ENCODE peak calls at places on chromosomes 4 and X, in seven cellular contexts. T, B, W, M, E, G and P are unnamed samples.

GRCh38 chrX:40646489-40647306 is 663 bp downstream of the CXorf38 start:
- DNase-seq in W (peak), T (peak), M (no peak), B (peak), G (peak), E (no peak), P (peak)

GRCh38 chrX:103685396-103685795 is 1.1 kb downstream of the MORF4L2 start:
- DNase-seq in B (no peak), W (peak), E (no peak), M (no peak), T (peak), G (no peak), P (no peak)

GRCh38 chr4:110982486-110982885 is 359.6 kb upstream of the PITX2 start:
- DNase-seq in M (no peak), E (no peak), T (no peak), B (no peak), W (no peak), G (no peak), P (no peak)

GRCh38 chr4:77174426-77174825 is 17.4 kb downstream of the CCNG2 start:
- DNase-seq in M (no peak), G (no peak), T (peak), E (no peak), W (no peak), B (no peak), P (no peak)

GRCh38 chr4:151195801-151196200 is 81.2 kb upstream of the PRSS48 start:
- DNase-seq in W (no peak), E (peak), G (no peak), T (peak), M (no peak), B (no peak), P (no peak)

GRCh38 chr4:70269674-70270073 is 27.3 kb downstream of the CSN3 start:
- DNase-seq in T (peak), E (peak), M (no peak), G (no peak), W (peak), B (peak), P (no peak)

GRCh38 chr4:5033266-5033945 is 14.1 kb upstream of the CYTL1 start:
- DNase-seq in M (no peak), B (no peak), W (no peak), E (no peak), G (no peak), T (peak), P (peak)

GRCh38 chr4:138910914-138911336 is 104.7 kb upstream of the NOCT start:
- DNase-seq in M (no peak), T (peak), W (peak), E (peak), G (no peak), B (peak), P (peak)

GRCh38 chrX:1463581-1464281 is 11.0 kb upstream of the ASMTL start:
- DNase-seq in M (no peak), W (no peak), G (no peak), B (no peak), T (no peak), E (no peak), P (no peak)

GRCh38 chrX:14528629-14529287 is 578 bp upstream of the GLRA2 start:
- DNase-seq in T (peak), W (peak), B (peak), M (no peak), E (peak), G (peak), P (peak)

GRCh38 chr4:14877246-14878220 is 124.7 kb upstream of the CPEB2 start:
- DNase-seq in B (no peak), T (no peak), W (no peak), M (peak), E (no peak), G (peak), P (no peak)

GRCh38 chrX:2705036-2705435 is 13.9 kb downstream of the CD99 start:
- DNase-seq in W (no peak), E (no peak), T (no peak), B (no peak), G (no peak), M (no peak), P (peak)

GRCh38 chr4:159966741-159967140 is 863.9 kb downstream of the RAPGEF2 start:
- DNase-seq in E (no peak), W (no peak), M (no peak), B (no peak), G (no peak), T (no peak), P (no peak)

GRCh38 chr4:148030486-148030885 is 298.6 kb downstream of the ARHGAP10 start:
- DNase-seq in W (peak), G (peak), E (peak), B (no peak), T (no peak), M (no peak), P (no peak)

GRCh38 chr4:147678796-147679549 is 5.0 kb downstream of the PRMT9 start:
- DNase-seq in G (no peak), E (peak), W (no peak), M (no peak), B (no peak), T (no peak), P (no peak)